ENCODE peak calls at places on chromosomes 1 and 21, in six cellular contexts. One of them, this sample, is unnamed.
A peak's percentile ranks its signal among the peaks of the same experiment; 100 is the strongest.

GRCh38 chr1:178417858-178418257 is 78.9 kb downstream of the CLEC20A start:
- DNase-seq in PC-3: peak; percentile 96
- DNase-seq in testis: no peak
- DNase-seq in dorsolateral prefrontal cortex: no peak
- DNase-seq in heart right ventricle: no peak
- DNase-seq in naive thymus-derived CD4-positive, alpha-beta T cell: no peak
- DNase-seq in this sample: no peak

GRCh38 chr1:1434131-1434811 is 1.2 kb upstream of the VWA1 start:
- DNase-seq in testis: peak; percentile 71
- DNase-seq in naive thymus-derived CD4-positive, alpha-beta T cell: no peak
- DNase-seq in PC-3: no peak
- DNase-seq in heart right ventricle: peak; percentile 77
- DNase-seq in dorsolateral prefrontal cortex: peak; percentile 79
- DNase-seq in this sample: peak; percentile 76

GRCh38 chr1:2927995-2928732 is 93.1 kb upstream of the ACTRT2 start:
- DNase-seq in heart right ventricle: no peak
- DNase-seq in dorsolateral prefrontal cortex: peak; percentile 29
- DNase-seq in naive thymus-derived CD4-positive, alpha-beta T cell: no peak
- DNase-seq in PC-3: no peak
- DNase-seq in testis: peak; percentile 26
- DNase-seq in this sample: no peak

GRCh38 chr1:229042482-229042881 is 228.4 kb upstream of the RAB4A start:
- DNase-seq in dorsolateral prefrontal cortex: no peak
- DNase-seq in naive thymus-derived CD4-positive, alpha-beta T cell: no peak
- DNase-seq in PC-3: no peak
- DNase-seq in heart right ventricle: no peak
- DNase-seq in testis: no peak
- DNase-seq in this sample: no peak

GRCh38 chr1:93680121-93681094 is 1.2 kb downstream of the BCAR3 start:
- DNase-seq in dorsolateral prefrontal cortex: peak; percentile 73
- DNase-seq in heart right ventricle: peak; percentile 86
- DNase-seq in PC-3: peak; percentile 82
- DNase-seq in testis: peak; percentile 94
- DNase-seq in naive thymus-derived CD4-positive, alpha-beta T cell: no peak
- DNase-seq in this sample: peak; percentile 95

GRCh38 chr1:96980448-96980847 is 258.9 kb downstream of the PTBP2 start:
- DNase-seq in dorsolateral prefrontal cortex: no peak
- DNase-seq in naive thymus-derived CD4-positive, alpha-beta T cell: no peak
- DNase-seq in PC-3: no peak
- DNase-seq in testis: no peak
- DNase-seq in heart right ventricle: no peak
- DNase-seq in this sample: no peak

GRCh38 chr1:198756470-198756869 is 117.6 kb downstream of the PTPRC start:
- DNase-seq in naive thymus-derived CD4-positive, alpha-beta T cell: no peak
- DNase-seq in testis: no peak
- DNase-seq in dorsolateral prefrontal cortex: no peak
- DNase-seq in heart right ventricle: no peak
- DNase-seq in PC-3: peak; percentile 41
- DNase-seq in this sample: no peak

GRCh38 chr1:54016343-54017282 is 1.4 kb downstream of the LDLRAD1 start:
- DNase-seq in naive thymus-derived CD4-positive, alpha-beta T cell: no peak
- DNase-seq in dorsolateral prefrontal cortex: no peak
- DNase-seq in PC-3: peak; percentile 92
- DNase-seq in testis: no peak
- DNase-seq in heart right ventricle: no peak
- DNase-seq in this sample: no peak

GRCh38 chr21:21929228-21929627 is 931.0 kb downstream of the NCAM2 start:
- DNase-seq in dorsolateral prefrontal cortex: no peak
- DNase-seq in heart right ventricle: no peak
- DNase-seq in naive thymus-derived CD4-positive, alpha-beta T cell: no peak
- DNase-seq in PC-3: no peak
- DNase-seq in testis: no peak
- DNase-seq in this sample: no peak

GRCh38 chr1:235947989-235948388 is 81.3 kb upstream of the LYST start:
- DNase-seq in dorsolateral prefrontal cortex: no peak
- DNase-seq in heart right ventricle: no peak
- DNase-seq in testis: no peak
- DNase-seq in naive thymus-derived CD4-positive, alpha-beta T cell: no peak
- DNase-seq in PC-3: no peak
- DNase-seq in this sample: no peak

GRCh38 chr1:219310181-219310728 is 136.6 kb downstream of the LYPLAL1 start:
- DNase-seq in naive thymus-derived CD4-positive, alpha-beta T cell: no peak
- DNase-seq in heart right ventricle: no peak
- DNase-seq in testis: no peak
- DNase-seq in dorsolateral prefrontal cortex: no peak
- DNase-seq in PC-3: peak; percentile 22
- DNase-seq in this sample: no peak

GRCh38 chr21:41112740-41113692 is 54.9 kb upstream of the BACE2 start:
- DNase-seq in heart right ventricle: peak; percentile 14
- DNase-seq in naive thymus-derived CD4-positive, alpha-beta T cell: no peak
- DNase-seq in PC-3: no peak
- DNase-seq in testis: no peak
- DNase-seq in dorsolateral prefrontal cortex: peak; percentile 19
- DNase-seq in this sample: no peak

GRCh38 chr1:202270871-202271326 is 70.8 kb downstream of the UBE2T start:
- DNase-seq in heart right ventricle: no peak
- DNase-seq in PC-3: no peak
- DNase-seq in testis: no peak
- DNase-seq in dorsolateral prefrontal cortex: no peak
- DNase-seq in naive thymus-derived CD4-positive, alpha-beta T cell: no peak
- DNase-seq in this sample: no peak

GRCh38 chr1:169427081-169427611 is at the start of gene CCDC181:
- DNase-seq in dorsolateral prefrontal cortex: peak; percentile 88
- DNase-seq in naive thymus-derived CD4-positive, alpha-beta T cell: no peak
- DNase-seq in heart right ventricle: peak; percentile 70
- DNase-seq in testis: peak; percentile 93
- DNase-seq in PC-3: no peak
- DNase-seq in this sample: peak; percentile 87

GRCh38 chr1:53508991-53509663 is 49.9 kb downstream of the DMRTB1 start:
- DNase-seq in naive thymus-derived CD4-positive, alpha-beta T cell: no peak
- DNase-seq in PC-3: no peak
- DNase-seq in dorsolateral prefrontal cortex: no peak
- DNase-seq in heart right ventricle: no peak
- DNase-seq in testis: no peak
- DNase-seq in this sample: no peak

GRCh38 chr1:151012684-151013471 is 4.6 kb downstream of the PRUNE1 start:
- DNase-seq in naive thymus-derived CD4-positive, alpha-beta T cell: no peak
- DNase-seq in testis: no peak
- DNase-seq in heart right ventricle: no peak
- DNase-seq in dorsolateral prefrontal cortex: no peak
- DNase-seq in PC-3: no peak
- DNase-seq in this sample: peak; percentile 67

GRCh38 chr1:151009674-151010345 is 1.6 kb downstream of the PRUNE1 start:
- DNase-seq in PC-3: no peak
- DNase-seq in testis: no peak
- DNase-seq in heart right ventricle: no peak
- DNase-seq in naive thymus-derived CD4-positive, alpha-beta T cell: no peak
- DNase-seq in dorsolateral prefrontal cortex: no peak
- DNase-seq in this sample: no peak

GRCh38 chr1:151009206-151009587 is 948 bp downstream of the PRUNE1 start:
- DNase-seq in heart right ventricle: no peak
- DNase-seq in dorsolateral prefrontal cortex: no peak
- DNase-seq in PC-3: no peak
- DNase-seq in naive thymus-derived CD4-positive, alpha-beta T cell: no peak
- DNase-seq in testis: no peak
- DNase-seq in this sample: no peak

GRCh38 chr1:151010346-151010726 is 2.1 kb downstream of the PRUNE1 start:
- DNase-seq in dorsolateral prefrontal cortex: no peak
- DNase-seq in testis: no peak
- DNase-seq in naive thymus-derived CD4-positive, alpha-beta T cell: no peak
- DNase-seq in heart right ventricle: no peak
- DNase-seq in PC-3: no peak
- DNase-seq in this sample: no peak

DNA sequence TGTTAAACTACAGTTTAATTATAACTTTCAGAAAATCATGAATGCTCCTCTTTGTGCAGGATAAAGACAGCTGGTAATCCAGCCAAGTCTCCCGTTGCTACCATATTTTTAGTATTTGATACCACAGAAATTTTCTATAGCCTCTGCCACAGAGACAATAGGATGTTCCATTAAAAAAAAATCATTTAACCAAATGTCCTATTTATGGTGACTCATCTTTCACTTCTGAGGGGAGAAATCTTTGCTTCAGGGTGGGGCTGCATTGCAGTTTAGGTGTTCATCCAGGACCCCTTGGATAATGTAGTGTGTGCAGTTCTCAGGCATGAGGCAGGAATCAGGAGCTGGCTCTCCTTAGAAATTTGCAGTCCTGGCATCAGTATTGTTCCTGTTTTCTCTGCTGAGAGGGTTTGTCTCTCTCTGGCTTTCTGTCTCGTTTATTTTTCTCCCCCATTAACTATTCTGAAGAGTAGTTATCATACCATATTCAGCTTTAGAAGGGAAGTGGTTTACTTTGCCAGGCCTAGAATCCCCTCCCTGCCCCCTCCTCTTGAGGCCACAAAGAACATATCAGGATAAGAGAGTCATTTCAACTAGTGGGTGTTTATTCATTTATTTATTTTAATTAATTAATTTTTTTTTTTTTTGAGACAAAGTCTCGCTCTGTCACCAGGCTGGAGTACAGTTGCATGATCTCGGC is 3.1 kb downstream of the PRUNE1 start:
- DNase-seq in testis: no peak
- DNase-seq in heart right ventricle: no peak
- DNase-seq in naive thymus-derived CD4-positive, alpha-beta T cell: no peak
- DNase-seq in PC-3: no peak
- DNase-seq in dorsolateral prefrontal cortex: no peak
- DNase-seq in this sample: no peak
- H3K27ac ChIP-seq in testis: peak overlapping the region; percentile 64
- H3K27ac ChIP-seq in heart right ventricle: peak overlapping the region; percentile 83
- H3K27ac ChIP-seq in naive thymus-derived CD4-positive, alpha-beta T cell: no peak overlapping the region
- H3K27ac ChIP-seq in PC-3: no peak overlapping the region
- H3K27ac ChIP-seq in dorsolateral prefrontal cortex: no peak overlapping the region
- H3K27ac ChIP-seq in this sample: peak overlapping the region; percentile 83

DNA sequence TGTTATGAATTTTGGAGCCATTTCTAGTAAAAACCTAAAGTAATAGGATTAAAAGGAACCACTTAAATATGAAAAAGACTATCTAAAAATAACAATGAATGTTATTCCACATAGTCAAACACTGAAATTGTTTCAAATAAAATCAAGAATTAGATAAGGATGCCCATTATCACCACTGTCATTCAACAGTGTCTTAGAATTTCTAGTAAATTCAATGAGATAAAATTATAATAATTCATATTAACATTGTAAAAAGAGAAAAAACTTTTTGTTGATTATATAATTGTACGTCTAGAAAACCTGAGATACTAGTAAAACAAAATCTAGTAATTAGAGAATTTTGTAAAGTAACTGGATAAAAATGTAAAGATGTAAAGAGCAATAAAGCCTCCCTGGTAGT is 56.5 kb downstream of the LBR start:
- DNase-seq in naive thymus-derived CD4-positive, alpha-beta T cell: no peak
- DNase-seq in PC-3: no peak
- DNase-seq in heart right ventricle: no peak
- DNase-seq in testis: no peak
- DNase-seq in dorsolateral prefrontal cortex: no peak
- DNase-seq in this sample: no peak
- H3K4me3 ChIP-seq in naive thymus-derived CD4-positive, alpha-beta T cell: no peak overlapping the region
- H3K4me3 ChIP-seq in PC-3: no peak overlapping the region
- H3K4me3 ChIP-seq in heart right ventricle: no peak overlapping the region
- H3K4me3 ChIP-seq in testis: no peak overlapping the region
- H3K4me3 ChIP-seq in dorsolateral prefrontal cortex: no peak overlapping the region
- H3K4me3 ChIP-seq in this sample: no peak overlapping the region

DNA sequence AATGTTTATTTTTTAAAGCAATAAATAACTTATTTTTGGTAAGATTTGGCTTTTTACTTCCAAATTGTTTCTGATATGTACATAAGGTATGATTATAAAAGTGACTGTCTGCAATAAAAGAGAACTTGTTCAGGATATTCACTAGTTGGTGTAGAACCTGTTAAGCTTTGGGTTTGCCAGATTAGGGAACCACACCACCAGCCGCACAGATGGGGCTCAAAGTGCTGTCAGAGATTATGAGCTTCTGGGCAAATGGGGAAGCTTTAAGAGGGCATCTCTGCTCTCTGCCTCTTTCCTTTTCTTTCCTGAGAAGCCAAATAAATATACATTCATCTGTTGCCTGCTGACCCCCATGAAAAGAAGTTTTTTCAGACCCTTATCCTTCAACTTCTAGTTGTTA is 25.4 kb downstream of the IVNS1ABP start:
- DNase-seq in PC-3: no peak
- DNase-seq in naive thymus-derived CD4-positive, alpha-beta T cell: no peak
- DNase-seq in heart right ventricle: no peak
- DNase-seq in testis: no peak
- DNase-seq in dorsolateral prefrontal cortex: no peak
- DNase-seq in this sample: no peak
- H3K27ac ChIP-seq in PC-3: no peak overlapping the region
- H3K27ac ChIP-seq in naive thymus-derived CD4-positive, alpha-beta T cell: no peak overlapping the region
- H3K27ac ChIP-seq in heart right ventricle: no peak overlapping the region
- H3K27ac ChIP-seq in testis: no peak overlapping the region
- H3K27ac ChIP-seq in dorsolateral prefrontal cortex: no peak overlapping the region
- H3K27ac ChIP-seq in this sample: no peak overlapping the region

GRCh38 chr1:118982281-118982680 is 5.9 kb downstream of the TBX15 start:
- DNase-seq in PC-3: no peak
- DNase-seq in dorsolateral prefrontal cortex: no peak
- DNase-seq in naive thymus-derived CD4-positive, alpha-beta T cell: no peak
- DNase-seq in testis: no peak
- DNase-seq in heart right ventricle: no peak
- DNase-seq in this sample: no peak

GRCh38 chr1:118981436-118981835 is 6.7 kb downstream of the TBX15 start:
- DNase-seq in heart right ventricle: no peak
- DNase-seq in PC-3: no peak
- DNase-seq in dorsolateral prefrontal cortex: no peak
- DNase-seq in naive thymus-derived CD4-positive, alpha-beta T cell: no peak
- DNase-seq in testis: no peak
- DNase-seq in this sample: no peak

GRCh38 chr1:118984086-118984989 is 3.8 kb downstream of the TBX15 start:
- DNase-seq in dorsolateral prefrontal cortex: no peak
- DNase-seq in heart right ventricle: no peak
- DNase-seq in PC-3: no peak
- DNase-seq in testis: no peak
- DNase-seq in naive thymus-derived CD4-positive, alpha-beta T cell: no peak
- DNase-seq in this sample: no peak

GRCh38 chr1:118983558-118984021 is 4.6 kb downstream of the TBX15 start:
- DNase-seq in dorsolateral prefrontal cortex: no peak
- DNase-seq in naive thymus-derived CD4-positive, alpha-beta T cell: no peak
- DNase-seq in PC-3: no peak
- DNase-seq in heart right ventricle: no peak
- DNase-seq in testis: no peak
- DNase-seq in this sample: no peak

DNA sequence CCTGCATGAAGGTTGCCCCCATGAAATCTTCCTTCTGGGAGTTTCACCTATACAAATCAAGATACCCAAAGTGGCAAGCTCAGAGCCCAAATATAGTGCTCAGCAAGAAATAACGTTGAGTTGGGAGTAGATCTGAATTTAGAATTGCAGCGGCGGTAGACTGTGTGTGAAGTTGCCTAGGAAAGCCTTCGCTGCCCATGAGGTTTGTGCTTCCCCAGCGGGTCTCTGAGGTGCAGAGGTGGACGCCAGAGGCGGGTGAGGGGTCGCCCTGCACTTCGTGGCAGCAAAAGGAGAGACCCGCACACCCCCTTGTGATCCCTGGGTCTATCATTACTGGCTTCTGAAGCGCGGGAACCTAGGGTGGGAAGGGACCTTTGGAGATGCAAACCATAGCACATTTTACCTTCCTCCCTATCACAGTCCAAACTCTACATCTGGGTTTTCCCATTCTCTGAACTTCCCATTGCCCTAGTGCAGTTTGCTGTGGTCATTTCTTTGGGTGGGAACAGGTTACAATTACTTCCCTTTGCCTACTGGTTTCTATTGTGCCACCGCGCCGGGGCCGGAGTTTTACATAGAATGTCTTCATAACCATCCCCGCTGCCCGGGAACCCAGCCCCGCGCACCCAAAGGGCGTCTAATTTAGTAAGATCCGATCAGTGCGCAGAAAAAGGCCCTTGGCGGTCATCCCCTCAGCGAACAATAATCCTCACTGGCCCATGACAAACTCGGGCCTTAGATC is 5.2 kb downstream of the TBX15 start:
- DNase-seq in heart right ventricle: no peak
- DNase-seq in PC-3: no peak
- DNase-seq in dorsolateral prefrontal cortex: no peak
- DNase-seq in naive thymus-derived CD4-positive, alpha-beta T cell: no peak
- DNase-seq in testis: no peak
- DNase-seq in this sample: no peak
- H3K4me3 ChIP-seq in heart right ventricle: no peak overlapping the region
- H3K4me3 ChIP-seq in PC-3: no peak overlapping the region
- H3K4me3 ChIP-seq in dorsolateral prefrontal cortex: no peak overlapping the region
- H3K4me3 ChIP-seq in naive thymus-derived CD4-positive, alpha-beta T cell: no peak overlapping the region
- H3K4me3 ChIP-seq in testis: no peak overlapping the region
- H3K4me3 ChIP-seq in this sample: no peak overlapping the region